ENCODE peak calls at places on chromosome 7, in six cellular contexts. One of them, this sample, is unnamed.

GRCh38 chr7:151452141-151452571 is 12.2 kb upstream of the CRYGN start:
- DNase-seq in AG09319: no peak
- DNase-seq in fibroblast of mammary gland: no peak
- DNase-seq in fibroblast of pulmonary artery: no peak
- DNase-seq in HFFc6: no peak
- DNase-seq in RWPE1: no peak
- DNase-seq in this sample: no peak

GRCh38 chr7:119270045-119270464 is 1002.9 kb upstream of the KCND2 start:
- DNase-seq in fibroblast of mammary gland: peak
- DNase-seq in HFFc6: peak
- DNase-seq in AG09319: peak
- DNase-seq in RWPE1: peak
- DNase-seq in fibroblast of pulmonary artery: peak
- DNase-seq in this sample: no peak

GRCh38 chr7:72176875-72177274 is 235.3 kb downstream of the CALN1 start:
- DNase-seq in RWPE1: no peak
- DNase-seq in fibroblast of mammary gland: no peak
- DNase-seq in fibroblast of pulmonary artery: no peak
- DNase-seq in HFFc6: no peak
- DNase-seq in AG09319: no peak
- DNase-seq in this sample: no peak

GRCh38 chr7:6226194-6226799 is 46.1 kb downstream of the CYTH3 start:
- DNase-seq in HFFc6: peak
- DNase-seq in AG09319: peak
- DNase-seq in fibroblast of pulmonary artery: peak
- DNase-seq in RWPE1: no peak
- DNase-seq in fibroblast of mammary gland: peak
- DNase-seq in this sample: no peak

GRCh38 chr7:99624487-99624886 is 7.7 kb downstream of the ZSCAN25 start:
- DNase-seq in HFFc6: no peak
- DNase-seq in AG09319: no peak
- DNase-seq in fibroblast of pulmonary artery: no peak
- DNase-seq in RWPE1: no peak
- DNase-seq in fibroblast of mammary gland: no peak
- DNase-seq in this sample: no peak

GRCh38 chr7:121931149-121931922 is 58.4 kb downstream of the PTPRZ1 start:
- DNase-seq in RWPE1: no peak
- DNase-seq in fibroblast of mammary gland: no peak
- DNase-seq in fibroblast of pulmonary artery: no peak
- DNase-seq in HFFc6: no peak
- DNase-seq in AG09319: no peak
- DNase-seq in this sample: no peak

GRCh38 chr7:11985376-11985775 is 153.4 kb upstream of the THSD7A start:
- DNase-seq in fibroblast of mammary gland: no peak
- DNase-seq in AG09319: no peak
- DNase-seq in HFFc6: no peak
- DNase-seq in RWPE1: no peak
- DNase-seq in fibroblast of pulmonary artery: no peak
- DNase-seq in this sample: no peak

GRCh38 chr7:65722361-65722792 is 150.5 kb upstream of the VKORC1L1 start:
- DNase-seq in AG09319: no peak
- DNase-seq in HFFc6: peak
- DNase-seq in fibroblast of pulmonary artery: peak
- DNase-seq in RWPE1: peak
- DNase-seq in fibroblast of mammary gland: peak
- DNase-seq in this sample: peak

GRCh38 chr7:110204527-110204926 is 886.4 kb upstream of the LRRN3 start:
- DNase-seq in fibroblast of mammary gland: no peak
- DNase-seq in AG09319: no peak
- DNase-seq in RWPE1: no peak
- DNase-seq in HFFc6: peak
- DNase-seq in fibroblast of pulmonary artery: no peak
- DNase-seq in this sample: no peak

GRCh38 chr7:133197972-133198544 is 54.8 kb upstream of the EXOC4 start:
- DNase-seq in HFFc6: no peak
- DNase-seq in RWPE1: no peak
- DNase-seq in AG09319: no peak
- DNase-seq in fibroblast of pulmonary artery: no peak
- DNase-seq in fibroblast of mammary gland: no peak
- DNase-seq in this sample: no peak

GRCh38 chr7:8070451-8071180 is 102.0 kb downstream of the GLCCI1 start:
- DNase-seq in fibroblast of pulmonary artery: no peak
- DNase-seq in HFFc6: no peak
- DNase-seq in RWPE1: no peak
- DNase-seq in fibroblast of mammary gland: no peak
- DNase-seq in AG09319: no peak
- DNase-seq in this sample: no peak

GRCh38 chr7:88357794-88358533 is 51.3 kb upstream of the STEAP4 start:
- DNase-seq in AG09319: no peak
- DNase-seq in fibroblast of mammary gland: peak
- DNase-seq in fibroblast of pulmonary artery: peak
- DNase-seq in RWPE1: peak
- DNase-seq in HFFc6: no peak
- DNase-seq in this sample: no peak
- TF ChIP-seq CTCF in AG09319: peak
- TF ChIP-seq CTCF in fibroblast of mammary gland: peak
- TF ChIP-seq CTCF in fibroblast of pulmonary artery: peak
- TF ChIP-seq CTCF in RWPE1: peak
- TF ChIP-seq CTCF in HFFc6: no peak
- TF ChIP-seq CTCF in this sample: peak

GRCh38 chr7:157238087-157238486 is 98.7 kb upstream of the DNAJB6 start:
- DNase-seq in fibroblast of pulmonary artery: no peak
- DNase-seq in HFFc6: no peak
- DNase-seq in AG09319: no peak
- DNase-seq in RWPE1: no peak
- DNase-seq in fibroblast of mammary gland: no peak
- DNase-seq in this sample: no peak
- TF ChIP-seq CTCF in fibroblast of pulmonary artery: no peak
- TF ChIP-seq CTCF in HFFc6: peak
- TF ChIP-seq CTCF in AG09319: no peak
- TF ChIP-seq CTCF in RWPE1: no peak
- TF ChIP-seq CTCF in fibroblast of mammary gland: peak
- TF ChIP-seq CTCF in this sample: no peak

DNA sequence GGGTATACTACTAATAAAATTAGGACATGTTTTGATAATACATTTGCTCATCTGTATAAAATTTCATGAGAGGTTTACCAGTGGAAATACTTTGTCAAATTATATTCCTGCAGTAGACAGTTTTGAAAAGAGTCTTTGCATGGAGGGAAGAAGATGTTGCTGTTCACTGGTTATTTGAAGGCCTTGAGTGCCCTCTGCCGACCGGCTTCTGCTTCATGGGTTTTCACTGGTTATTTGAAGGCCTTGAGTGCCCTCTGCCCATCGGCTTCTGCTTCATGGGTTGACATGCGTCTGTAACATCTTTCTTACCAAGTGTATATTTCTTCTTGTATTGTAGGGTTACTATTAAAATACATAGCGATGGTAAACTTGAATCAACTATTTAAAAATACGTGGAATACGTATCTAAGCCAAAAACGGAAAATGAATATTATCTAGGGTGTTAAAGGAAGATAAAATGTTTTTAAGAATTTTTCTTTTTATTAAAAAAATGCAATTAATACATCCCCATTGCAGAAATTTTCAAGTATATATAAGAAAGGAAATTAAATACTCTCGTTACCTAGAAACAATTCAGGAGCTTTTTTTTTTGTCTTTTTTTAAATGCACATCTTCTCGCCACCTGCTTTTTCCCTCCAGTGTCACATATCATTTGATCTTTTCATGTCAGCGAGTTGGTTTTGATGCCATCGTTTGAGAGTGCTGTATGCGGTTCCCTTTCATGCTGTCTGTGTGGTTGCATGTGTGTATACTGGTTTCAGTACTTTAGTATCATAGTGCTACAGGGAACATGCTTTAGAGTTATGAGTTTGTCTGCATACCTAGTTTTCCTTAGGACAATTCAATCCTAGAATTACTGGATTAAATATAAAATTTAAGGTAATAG is 73.4 kb downstream of the SHH start:
- DNase-seq in fibroblast of pulmonary artery: peak
- DNase-seq in HFFc6: peak
- DNase-seq in fibroblast of mammary gland: peak
- DNase-seq in RWPE1: peak
- DNase-seq in AG09319: peak
- DNase-seq in this sample: peak
- TF ChIP-seq CTCF in fibroblast of pulmonary artery: peak
- TF ChIP-seq CTCF in HFFc6: peak
- TF ChIP-seq CTCF in fibroblast of mammary gland: peak
- TF ChIP-seq CTCF in RWPE1: peak
- TF ChIP-seq CTCF in AG09319: peak
- TF ChIP-seq CTCF in this sample: peak

GRCh38 chr7:157690058-157690832 is 353.4 kb downstream of the DNAJB6 start:
- DNase-seq in AG09319: no peak
- DNase-seq in fibroblast of pulmonary artery: peak
- DNase-seq in RWPE1: no peak
- DNase-seq in fibroblast of mammary gland: peak
- DNase-seq in HFFc6: no peak
- DNase-seq in this sample: no peak

GRCh38 chr7:157691521-157692155 is 354.8 kb downstream of the DNAJB6 start:
- DNase-seq in AG09319: no peak
- DNase-seq in fibroblast of pulmonary artery: no peak
- DNase-seq in fibroblast of mammary gland: no peak
- DNase-seq in HFFc6: no peak
- DNase-seq in RWPE1: no peak
- DNase-seq in this sample: no peak

GRCh38 chr7:157689269-157690057 is 352.7 kb downstream of the DNAJB6 start:
- DNase-seq in fibroblast of mammary gland: no peak
- DNase-seq in HFFc6: no peak
- DNase-seq in fibroblast of pulmonary artery: no peak
- DNase-seq in RWPE1: no peak
- DNase-seq in AG09319: no peak
- DNase-seq in this sample: no peak

GRCh38 chr7:157692156-157693011 is 355.6 kb downstream of the DNAJB6 start:
- DNase-seq in fibroblast of pulmonary artery: no peak
- DNase-seq in RWPE1: no peak
- DNase-seq in HFFc6: no peak
- DNase-seq in fibroblast of mammary gland: no peak
- DNase-seq in AG09319: no peak
- DNase-seq in this sample: no peak

DNA sequence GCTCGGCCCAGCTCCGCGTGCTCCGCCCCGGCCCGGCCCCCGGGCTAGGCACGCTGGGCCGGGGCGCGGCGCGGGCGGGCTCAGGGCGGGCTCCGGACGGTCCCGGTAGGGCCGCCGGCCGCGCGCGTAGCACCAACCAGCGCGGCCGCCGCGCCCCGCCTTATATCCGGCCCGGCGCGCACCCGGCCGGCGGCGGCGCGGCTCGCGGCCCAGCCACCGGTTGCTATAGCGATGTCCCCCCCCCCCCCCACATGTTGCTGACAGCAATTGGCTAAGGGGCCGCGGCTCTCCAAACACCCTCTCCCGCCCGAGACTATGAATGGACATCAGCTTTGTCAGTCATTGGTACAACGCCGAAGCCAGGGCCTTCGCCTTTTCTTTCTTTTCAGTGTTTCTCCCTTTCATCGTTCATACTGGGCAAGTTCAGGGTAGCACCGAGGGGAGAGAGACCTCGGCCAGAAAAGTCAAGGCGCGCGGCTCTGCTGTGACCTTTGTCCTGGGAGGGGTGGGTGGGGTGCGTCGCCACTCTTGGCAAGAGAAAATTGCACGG is 354.1 kb downstream of the DNAJB6 start:
- DNase-seq in RWPE1: no peak
- DNase-seq in HFFc6: no peak
- DNase-seq in fibroblast of pulmonary artery: peak
- DNase-seq in fibroblast of mammary gland: peak
- DNase-seq in AG09319: peak
- DNase-seq in this sample: peak
- TF ChIP-seq CTCF in RWPE1: no peak
- TF ChIP-seq CTCF in HFFc6: no peak
- TF ChIP-seq CTCF in fibroblast of pulmonary artery: no peak
- TF ChIP-seq CTCF in fibroblast of mammary gland: no peak
- TF ChIP-seq CTCF in AG09319: no peak
- TF ChIP-seq CTCF in this sample: no peak

GRCh38 chr7:149669121-149669818 is 104.1 kb downstream of the ZNF467 start:
- DNase-seq in RWPE1: no peak
- DNase-seq in fibroblast of mammary gland: peak
- DNase-seq in HFFc6: peak
- DNase-seq in AG09319: no peak
- DNase-seq in fibroblast of pulmonary artery: peak
- DNase-seq in this sample: no peak
- TF ChIP-seq CTCF in RWPE1: peak
- TF ChIP-seq CTCF in fibroblast of mammary gland: peak
- TF ChIP-seq CTCF in HFFc6: peak
- TF ChIP-seq CTCF in AG09319: peak
- TF ChIP-seq CTCF in fibroblast of pulmonary artery: peak
- TF ChIP-seq CTCF in this sample: peak

DNA sequence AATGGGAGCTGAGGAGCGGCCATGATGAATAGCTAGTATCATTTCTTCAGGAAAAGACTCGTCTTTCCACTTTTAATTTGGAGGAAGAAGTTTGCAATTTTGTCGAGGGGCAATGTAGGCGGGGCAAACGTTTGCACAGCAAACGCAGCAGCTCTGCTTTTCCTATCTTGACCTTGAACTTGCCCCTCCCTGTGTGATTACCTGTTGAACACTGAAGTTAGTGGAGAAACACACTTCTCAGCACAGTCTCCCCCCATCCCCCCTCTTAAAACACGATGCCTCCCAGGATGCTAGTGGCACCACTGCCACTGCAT is 178 bp upstream of the EPDR1 start:
- DNase-seq in RWPE1: no peak
- DNase-seq in HFFc6: no peak
- DNase-seq in fibroblast of mammary gland: no peak
- DNase-seq in fibroblast of pulmonary artery: no peak
- DNase-seq in AG09319: no peak
- DNase-seq in this sample: no peak
- TF ChIP-seq CTCF in RWPE1: no peak
- TF ChIP-seq CTCF in HFFc6: no peak
- TF ChIP-seq CTCF in fibroblast of mammary gland: peak
- TF ChIP-seq CTCF in fibroblast of pulmonary artery: no peak
- TF ChIP-seq CTCF in AG09319: no peak
- TF ChIP-seq CTCF in this sample: peak

GRCh38 chr7:68417659-68418058 is 1180.6 kb upstream of the AUTS2 start:
- DNase-seq in RWPE1: no peak
- DNase-seq in HFFc6: no peak
- DNase-seq in fibroblast of pulmonary artery: no peak
- DNase-seq in fibroblast of mammary gland: no peak
- DNase-seq in AG09319: no peak
- DNase-seq in this sample: no peak
- TF ChIP-seq CTCF in RWPE1: no peak
- TF ChIP-seq CTCF in HFFc6: no peak
- TF ChIP-seq CTCF in fibroblast of pulmonary artery: no peak
- TF ChIP-seq CTCF in fibroblast of mammary gland: no peak
- TF ChIP-seq CTCF in AG09319: no peak
- TF ChIP-seq CTCF in this sample: no peak

DNA sequence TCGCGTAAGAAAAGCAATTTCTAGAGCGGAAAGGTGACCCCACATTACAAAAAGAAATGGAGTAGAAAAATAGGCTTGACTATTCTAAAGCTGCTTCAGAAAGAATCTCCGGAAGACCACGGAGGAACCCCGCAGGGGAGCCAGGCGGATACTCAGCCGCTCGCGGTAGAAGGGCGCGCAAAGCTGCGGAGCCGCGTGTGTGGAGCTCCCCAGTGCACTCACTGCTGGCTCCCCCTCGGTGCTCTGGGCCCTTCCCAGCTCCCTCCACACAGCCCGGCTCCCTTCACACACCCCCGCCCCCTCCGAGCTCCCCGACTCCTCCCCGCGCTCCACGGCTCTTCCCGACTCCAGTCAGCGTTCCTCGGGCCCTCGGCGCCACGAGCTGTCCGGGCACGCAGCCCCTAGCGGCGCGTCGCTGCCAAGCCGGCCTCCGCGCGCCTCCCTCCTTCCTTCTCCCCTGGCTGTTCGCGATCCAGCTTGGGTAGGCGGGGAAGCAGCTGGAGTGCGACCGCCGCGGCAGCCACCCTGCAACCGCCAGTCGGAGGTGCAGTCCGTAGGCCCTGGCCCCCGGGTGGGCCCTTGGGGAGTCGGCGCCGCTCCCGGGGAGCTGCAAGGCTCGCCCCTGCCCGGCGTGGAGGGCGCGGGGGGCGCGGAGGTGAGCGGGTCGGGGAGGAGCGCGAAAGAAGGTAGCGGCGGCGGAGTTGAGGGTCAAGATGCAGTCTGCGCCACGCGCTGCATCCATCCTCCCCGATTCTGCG is at the start of gene STEAP2:
- DNase-seq in fibroblast of mammary gland: peak
- DNase-seq in HFFc6: peak
- DNase-seq in RWPE1: peak
- DNase-seq in AG09319: peak
- DNase-seq in fibroblast of pulmonary artery: peak
- DNase-seq in this sample: peak
- TF ChIP-seq CTCF in fibroblast of mammary gland: no peak
- TF ChIP-seq CTCF in HFFc6: peak
- TF ChIP-seq CTCF in RWPE1: peak
- TF ChIP-seq CTCF in AG09319: peak
- TF ChIP-seq CTCF in fibroblast of pulmonary artery: peak
- TF ChIP-seq CTCF in this sample: peak